ENCODE peak calls at places on chromosomes 5 and 9, in nine cellular contexts. Z, D, Q, F, G, M, Y, A and K are unnamed samples.

GRCh38 chr5:178234753-178235599 is 2.4 kb upstream of the PHYKPL start:
- DNase-seq in Y (peak), G (peak), Z (peak), M (peak), Q (no peak), F (peak), D (no peak), A (no peak), K (no peak)

GRCh38 chr9:127540664-127541041 is 71.4 kb upstream of the STXBP1 start:
- DNase-seq in M (no peak), Z (no peak), F (no peak), Q (no peak), D (no peak), G (no peak), Y (no peak), A (no peak), K (no peak)

GRCh38 chr9:94081864-94082468 is 2.3 kb upstream of the PTPDC1 start:
- DNase-seq in M (no peak), F (no peak), Q (no peak), Y (no peak), G (no peak), D (no peak), A (no peak), Z (no peak), K (peak)

GRCh38 chr9:109064963-109065701 is 51.8 kb upstream of the CTNNAL1 start:
- DNase-seq in Y (no peak), D (no peak), M (no peak), G (no peak), Z (peak), F (no peak), A (no peak), Q (no peak), K (peak)

GRCh38 chr5:63456279-63456678 is 506.0 kb downstream of the HTR1A start:
- DNase-seq in A (no peak), Q (no peak), G (no peak), F (no peak), Z (no peak), Y (no peak), D (no peak), M (no peak), K (peak)

GRCh38 chr5:131379723-131380122 is 115.9 kb downstream of the CDC42SE2 start:
- DNase-seq in M (no peak), Z (no peak), A (no peak), Y (peak), G (peak), D (no peak), Q (peak), F (peak), K (peak)

GRCh38 chr9:92180669-92181181 is 65.5 kb upstream of the SPTLC1 start:
- DNase-seq in G (no peak), Z (peak), Q (peak), D (peak), M (no peak), F (no peak), Y (no peak), A (peak), K (peak)

GRCh38 chr9:127903557-127904475 is 4.4 kb upstream of the ST6GALNAC6 start:
- DNase-seq in D (no peak), Z (no peak), A (no peak), Y (peak), F (peak), Q (no peak), G (peak), M (no peak), K (no peak)

GRCh38 chr5:168747987-168748777 is 169.0 kb upstream of the PANK3 start:
- DNase-seq in G (peak), Z (no peak), M (no peak), A (no peak), F (peak), Y (peak), Q (no peak), D (no peak), K (no peak)

GRCh38 chr5:80175337-80175736 is 80.5 kb downstream of the SERINC5 start:
- DNase-seq in Z (no peak), M (no peak), D (no peak), A (no peak), F (no peak), G (no peak), Q (no peak), Y (no peak), K (no peak)

GRCh38 chr9:83307051-83307724 is 231.0 kb downstream of the FRMD3 start:
- DNase-seq in G (no peak), M (no peak), A (no peak), Z (no peak), Q (no peak), D (no peak), Y (no peak), F (no peak), K (no peak)

GRCh38 chr9:69273162-69273561 is 51.9 kb upstream of the ENTREP1 start:
- DNase-seq in F (no peak), Z (no peak), Y (no peak), M (no peak), Q (no peak), G (no peak), D (no peak), A (no peak), K (no peak)

GRCh38 chr5:132483661-132484385 is 6.8 kb downstream of the IRF1 start:
- DNase-seq in A (no peak), F (peak), Q (no peak), G (peak), Y (no peak), Z (no peak), M (no peak), D (no peak), K (no peak)

GRCh38 chr5:38466444-38467189 is 89.8 kb downstream of the LIFR start:
- DNase-seq in G (no peak), F (no peak), Y (no peak), Z (peak), D (peak), M (no peak), A (peak), Q (no peak), K (no peak)